ENCODE peak calls at places on chromosomes 11 and 22, in four cellular contexts. J is body of pancreas, I is GM10248, O is AG10803. W is an unnamed sample.

GRCh38 chr11:79052539-79052938 is 388.3 kb downstream of the TENM4 start:
- DNase-seq in J (no peak), I (no peak), O (no peak), W (no peak)

GRCh38 chr22:34334893-34335292 is 414.6 kb upstream of the LARGE1 start:
- DNase-seq in J (no peak), I (no peak), O (no peak), W (no peak)

GRCh38 chr11:132523929-132524328 is 1008.4 kb downstream of the OPCML start:
- DNase-seq in J (no peak), I (no peak), O (no peak), W (no peak)

GRCh38 chr11:124644426-124645280 is 22.0 kb downstream of the TBRG1 start:
- DNase-seq in J (peak), I (peak), O (peak), W (peak)

GRCh38 chr22:45159652-45160462 is 3.9 kb upstream of the NUP50 start:
- DNase-seq in J (peak), I (no peak), O (no peak), W (no peak)

GRCh38 chr22:19213496-19214473 is 35.2 kb upstream of the SLC25A1 start:
- DNase-seq in J (no peak), I (no peak), O (peak), W (no peak)

GRCh38 chr11:2092956-2093412 is 46.2 kb downstream of the IGF2 start:
- DNase-seq in J (peak), I (no peak), O (peak), W (no peak)

GRCh38 chr22:48860557-48860956 is 967.1 kb downstream of the BRD1 start:
- DNase-seq in J (no peak), I (no peak), O (no peak), W (no peak)

GRCh38 chr11:128608732-128609131 is 21.4 kb upstream of the ETS1 start:
- DNase-seq in J (no peak), I (no peak), O (no peak), W (no peak)

GRCh38 chr11:112525270-112525669 is 264.6 kb upstream of the PLET1 start:
- DNase-seq in J (peak), I (no peak), O (peak), W (no peak)

GRCh38 chr11:112525844-112526590 is 265.4 kb upstream of the PLET1 start:
- DNase-seq in J (no peak), I (no peak), O (no peak), W (no peak)

GRCh38 chr11:112523917-112524316 is 263.3 kb upstream of the PLET1 start:
- DNase-seq in J (no peak), I (no peak), O (no peak), W (no peak)

GRCh38 chr11:112524808-112525207 is 264.1 kb upstream of the PLET1 start:
- DNase-seq in J (peak), I (no peak), O (peak), W (no peak)

DNA sequence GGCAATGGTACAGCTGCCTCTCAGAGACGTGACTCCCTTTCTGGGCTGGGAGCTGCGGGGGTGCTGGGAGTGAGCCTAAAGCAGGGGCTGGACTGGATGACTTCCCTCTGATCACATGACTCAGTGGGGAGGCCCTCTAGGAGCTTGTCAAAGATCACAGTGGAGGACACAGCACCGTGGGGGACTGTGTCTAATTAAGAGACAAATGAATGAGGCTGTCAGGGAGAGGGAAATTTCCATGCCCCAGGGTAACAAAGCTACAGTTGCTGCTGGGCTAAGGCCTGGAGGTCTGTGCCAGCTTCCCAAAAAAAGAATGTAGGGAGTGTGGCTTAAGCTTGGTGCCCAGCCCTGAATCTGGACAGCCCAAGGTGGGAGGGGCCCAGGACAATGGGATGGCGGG is 262.8 kb upstream of the PLET1 start:
- DNase-seq in J (peak), I (no peak), O (peak), W (no peak)
- TF ChIP-seq CTCF in J (no peak), I (no peak), O (no peak), W (no peak)

GRCh38 chr11:68021167-68021787 is 9.2 kb upstream of the NDUFS8 start:
- DNase-seq in J (peak), I (no peak), O (no peak), W (no peak)
- TF ChIP-seq CTCF in J (peak), I (no peak), O (no peak), W (no peak)

GRCh38 chr11:10761085-10761698 is 10.1 kb downstream of the CTR9 start:
- DNase-seq in J (no peak), I (no peak), O (no peak), W (no peak)

GRCh38 chr11:10762913-10763421 is 11.9 kb downstream of the CTR9 start:
- DNase-seq in J (no peak), I (no peak), O (no peak), W (no peak)

GRCh38 chr11:10763766-10764165 is 12.7 kb downstream of the CTR9 start:
- DNase-seq in J (no peak), I (no peak), O (no peak), W (no peak)

GRCh38 chr11:10762185-10762584 is 11.1 kb downstream of the CTR9 start:
- DNase-seq in J (no peak), I (peak), O (no peak), W (peak)

DNA sequence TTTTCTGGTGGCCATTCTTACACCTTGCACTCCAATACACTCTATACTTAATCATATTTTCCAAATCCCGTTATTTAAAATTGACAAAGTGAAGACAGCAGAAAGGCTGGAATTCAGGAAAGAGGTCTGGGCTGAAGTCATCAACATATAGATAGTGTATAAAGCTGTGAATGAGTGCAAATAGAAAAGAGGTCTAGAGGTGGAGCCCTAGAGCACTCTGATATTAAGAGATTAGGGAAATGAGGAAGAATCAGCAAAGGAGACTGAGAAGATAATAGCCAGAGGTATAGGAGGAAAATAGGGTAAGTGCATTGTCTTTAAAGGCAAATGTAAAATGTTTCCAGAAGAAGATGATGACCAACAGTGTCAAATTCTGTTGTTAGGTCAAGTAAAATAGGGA is 7.9 kb downstream of the CTR9 start:
- DNase-seq in J (no peak), I (no peak), O (no peak), W (no peak)
- TF ChIP-seq CTCF in J (no peak), I (no peak), O (no peak), W (no peak)

DNA sequence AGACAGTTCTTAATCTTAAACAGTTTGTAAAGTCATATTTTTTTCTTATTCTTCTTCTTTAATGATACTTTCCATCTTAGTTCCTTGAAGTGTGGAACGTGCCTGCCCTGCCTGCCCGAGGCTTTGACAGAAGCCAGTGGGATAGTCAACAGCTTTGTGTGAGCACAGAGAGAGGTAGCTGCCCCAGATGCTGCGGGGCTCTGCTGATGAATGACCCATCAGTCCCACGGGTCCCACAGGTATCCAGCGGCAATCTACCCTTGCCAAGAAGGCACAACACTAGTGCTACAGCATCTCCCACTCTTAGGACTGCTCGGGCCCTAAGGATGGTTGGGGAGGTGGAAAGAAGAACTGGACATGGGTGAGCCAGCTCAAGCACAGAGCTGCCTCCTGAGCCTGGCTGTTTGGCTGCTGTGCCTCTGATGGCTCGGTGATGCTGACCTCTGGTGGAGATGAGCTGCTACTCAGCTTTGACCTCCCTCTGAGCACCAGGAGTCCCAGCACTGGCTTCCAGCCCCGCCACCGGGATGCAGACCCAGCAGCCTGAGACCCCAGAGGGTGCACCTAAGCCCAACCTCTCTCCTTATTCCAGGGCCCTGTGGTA is 11.8 kb upstream of the APLNR start:
- DNase-seq in J (peak), I (no peak), O (peak), W (peak)
- TF ChIP-seq CTCF in J (peak), I (peak), O (peak), W (peak)

W was measured in GM20000.